ENCODE peak calls at places on chromosomes 1 and 21, in five cellular contexts. T is CD8-positive, alpha-beta memory T cell; P is PC-3; C is fibroblast of lung; F is Panc1. J is an unnamed sample.
A peak's percentile ranks its signal among the peaks of the same experiment; 100 is the strongest.

GRCh38 chr1:205440476-205441317 is 15.1 kb downstream of the BLACAT1 start:
- DNase-seq in C (peak; percentile 72), T (peak; percentile 49), P (peak; percentile 90), F (no peak), J (no peak)

GRCh38 chr1:151868404-151868980 is 15.0 kb upstream of the THEM5 start:
- DNase-seq in P (no peak), F (no peak), T (no peak), C (no peak), J (no peak)

GRCh38 chr1:204937901-204938300 is 67.2 kb downstream of the NFASC start:
- DNase-seq in C (no peak), T (no peak), F (no peak), P (no peak), J (no peak)

GRCh38 chr1:167905182-167905581 is 8.8 kb downstream of the ADCY10 start:
- DNase-seq in F (no peak), T (no peak), C (peak; percentile 44), P (no peak), J (no peak)

GRCh38 chr1:199573047-199573446 is 454.5 kb upstream of the NR5A2 start:
- DNase-seq in T (no peak), C (no peak), F (no peak), P (peak; percentile 51), J (no peak)

GRCh38 chr1:216562383-216562782 is 139.1 kb upstream of the USH2A start:
- DNase-seq in F (no peak), P (peak; percentile 24), C (no peak), T (no peak), J (no peak)

GRCh38 chr1:107058245-107059032 is 2.0 kb downstream of the PRMT6 start:
- DNase-seq in P (no peak), T (no peak), F (no peak), C (no peak), J (no peak)

GRCh38 chr1:89995595-89996397 is 886 bp downstream of the ZNF326 start:
- DNase-seq in F (no peak), P (peak; percentile 37), T (no peak), C (peak; percentile 35), J (no peak)

GRCh38 chr21:37435120-37435519 is 68.5 kb downstream of the DYRK1A start:
- DNase-seq in F (no peak), C (peak; percentile 99), T (peak; percentile 44), P (peak; percentile 47), J (peak; percentile 64)

GRCh38 chr21:15592271-15592860 is 137.4 kb upstream of the USP25 start:
- DNase-seq in F (peak; percentile 15), T (no peak), P (peak; percentile 89), C (peak; percentile 38), J (no peak)

GRCh38 chr1:228030451-228031201 is 23.8 kb downstream of the WNT3A start:
- DNase-seq in C (no peak), F (no peak), T (no peak), P (no peak), J (no peak)

GRCh38 chr1:100452641-100453040 is 85.3 kb upstream of the GPR88 start:
- DNase-seq in T (no peak), F (no peak), P (peak; percentile 33), C (peak; percentile 50), J (no peak)

GRCh38 chr1:156852414-156852874 is 6.5 kb downstream of the INSRR start:
- DNase-seq in T (no peak), C (peak; percentile 11), F (no peak), P (peak; percentile 39), J (no peak)

GRCh38 chr1:155934933-155935590 is 849 bp upstream of the KHDC4 start:
- DNase-seq in F (no peak), T (no peak), P (no peak), C (no peak), J (no peak)

GRCh38 chr1:231193710-231194340 is 32.0 kb downstream of the TRIM67 start:
- DNase-seq in C (no peak), F (no peak), T (no peak), P (no peak), J (no peak)

GRCh38 chr1:231194476-231194842 is 32.6 kb downstream of the TRIM67 start:
- DNase-seq in F (no peak), C (no peak), P (no peak), T (no peak), J (no peak)

GRCh38 chr1:231196307-231196706 is 34.4 kb downstream of the TRIM67 start:
- DNase-seq in T (no peak), C (no peak), P (no peak), F (no peak), J (no peak)

GRCh38 chr1:231196728-231197127 is 34.9 kb downstream of the TRIM67 start:
- DNase-seq in T (no peak), C (no peak), P (no peak), F (no peak), J (no peak)

GRCh38 chr1:231194843-231195516 is 33.1 kb downstream of the TRIM67 start:
- DNase-seq in P (peak; percentile 19), F (no peak), T (no peak), C (no peak), J (no peak)
- H3K27me3 ChIP-seq in P (peaks cover 17% of the 10 kb centered on the region), F (no peaks in the 10 kb centered on the region), T (no peaks in the 10 kb centered on the region), C (no peaks in the 10 kb centered on the region), J (no peaks in the 10 kb centered on the region)

GRCh38 chr1:11799099-11799498 is 6.7 kb downstream of the MTHFR start:
- DNase-seq in F (no peak), P (no peak), T (no peak), C (no peak), J (no peak)

GRCh38 chr1:11800756-11801433 is 4.9 kb downstream of the MTHFR start:
- DNase-seq in C (no peak), P (no peak), F (no peak), T (no peak), J (no peak)

GRCh38 chr1:11799896-11800295 is 5.9 kb downstream of the MTHFR start:
- DNase-seq in F (no peak), P (no peak), C (no peak), T (no peak), J (no peak)

GRCh38 chr1:11802616-11802972 is 3.2 kb downstream of the MTHFR start:
- DNase-seq in F (no peak), P (no peak), T (no peak), C (no peak), J (no peak)

GRCh38 chr1:11800391-11800755 is 5.4 kb downstream of the MTHFR start:
- DNase-seq in T (no peak), F (no peak), P (no peak), C (no peak), J (no peak)
- H3K27ac ChIP-seq in T (peak overlapping the region; percentile 95), F (no peak overlapping the region), P (no peak overlapping the region), C (no peak overlapping the region), J (no peak overlapping the region)

GRCh38 chr1:238152119-238152518 is 261.4 kb upstream of the ZP4 start:
- DNase-seq in P (no peak), F (no peak), T (no peak), C (no peak), J (no peak)
- H3K9me3 ChIP-seq in P (no peaks in the 10 kb centered on the region), F (no peaks in the 10 kb centered on the region), T (no peaks in the 10 kb centered on the region), C (no peaks in the 10 kb centered on the region), J (no peaks in the 10 kb centered on the region)

GRCh38 chr1:51240096-51240495 is 4.0 kb downstream of the RNF11 start:
- DNase-seq in C (no peak), T (no peak), F (no peak), P (no peak), J (no peak)

GRCh38 chr1:51237313-51237700 is 1.2 kb downstream of the RNF11 start:
- DNase-seq in T (no peak), P (peak; percentile 27), C (no peak), F (no peak), J (no peak)

GRCh38 chr1:51242546-51242945 is 6.5 kb downstream of the RNF11 start:
- DNase-seq in P (no peak), C (no peak), F (no peak), T (no peak), J (no peak)

GRCh38 chr1:51237714-51238403 is 1.8 kb downstream of the RNF11 start:
- DNase-seq in F (no peak), C (peak; percentile 61), P (peak; percentile 52), T (no peak), J (no peak)

DNA sequence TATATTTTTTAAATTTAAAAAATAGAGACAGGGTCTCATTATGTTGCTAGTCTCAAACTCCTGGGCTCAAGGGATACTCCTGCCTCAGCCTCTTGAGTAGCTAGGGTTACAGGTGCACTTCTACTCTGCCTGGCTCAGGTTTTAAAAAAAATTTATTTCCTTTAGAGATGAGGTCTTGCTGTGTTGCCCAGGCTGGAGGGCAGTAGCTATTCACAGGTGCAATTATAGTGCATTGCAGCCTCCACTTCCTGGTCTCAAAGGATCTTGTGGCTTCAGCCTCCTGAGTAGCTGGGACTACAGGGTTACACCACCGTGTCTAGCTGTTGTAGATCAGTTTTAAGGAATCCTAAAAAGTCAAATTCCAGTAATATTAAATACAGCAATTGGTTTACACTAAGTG is 5.0 kb downstream of the RNF11 start:
- DNase-seq in C (no peak), F (no peak), P (no peak), T (no peak), J (no peak)
- H3K27me3 ChIP-seq in C (no peaks in the 10 kb centered on the region), F (no peaks in the 10 kb centered on the region), P (no peaks in the 10 kb centered on the region), T (no peaks in the 10 kb centered on the region), J (no peaks in the 10 kb centered on the region)

DNA sequence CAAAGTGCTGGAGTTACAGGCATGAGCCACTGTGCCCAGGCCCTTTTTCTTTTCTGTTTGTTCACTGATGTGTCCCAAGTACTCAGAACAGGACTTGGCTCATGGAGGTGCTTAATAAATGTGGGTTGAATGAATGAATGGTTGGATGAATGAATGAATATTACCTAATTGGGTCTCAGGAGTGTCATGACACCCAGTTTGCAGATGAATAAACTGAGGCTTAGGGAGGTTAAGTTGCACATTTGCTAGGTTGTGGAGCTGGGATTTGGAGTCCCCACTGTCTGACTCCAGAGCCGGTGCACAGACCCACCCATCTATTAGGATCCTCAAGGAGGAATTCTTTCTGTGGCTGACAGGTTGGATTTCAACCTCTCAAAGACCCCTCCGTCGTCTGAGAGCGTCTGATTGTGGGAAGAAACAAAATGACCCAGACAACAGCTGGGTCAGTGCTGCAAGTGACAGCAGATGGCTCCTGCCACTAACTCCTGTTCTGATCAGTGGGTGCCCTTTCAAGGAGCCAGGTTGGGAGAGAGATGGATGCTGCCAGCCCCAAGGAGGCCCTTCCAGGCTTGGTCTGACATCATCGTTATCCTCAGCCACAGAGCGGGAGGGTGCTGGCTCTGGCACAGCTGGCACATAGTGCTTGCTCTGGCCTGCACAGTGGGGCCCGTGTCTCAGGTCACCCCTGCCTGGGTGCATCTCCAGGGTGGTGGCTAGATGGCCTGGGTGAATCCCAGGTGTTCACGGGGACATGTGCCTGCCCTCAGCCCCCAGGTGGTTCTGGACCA is 24.2 kb downstream of the ARHGEF10L start:
- DNase-seq in F (no peak), P (no peak), T (no peak), C (no peak), J (no peak)
- H3K27ac ChIP-seq in F (no peak overlapping the region), P (no peak overlapping the region), T (no peak overlapping the region), C (no peak overlapping the region), J (no peak overlapping the region)

DNA sequence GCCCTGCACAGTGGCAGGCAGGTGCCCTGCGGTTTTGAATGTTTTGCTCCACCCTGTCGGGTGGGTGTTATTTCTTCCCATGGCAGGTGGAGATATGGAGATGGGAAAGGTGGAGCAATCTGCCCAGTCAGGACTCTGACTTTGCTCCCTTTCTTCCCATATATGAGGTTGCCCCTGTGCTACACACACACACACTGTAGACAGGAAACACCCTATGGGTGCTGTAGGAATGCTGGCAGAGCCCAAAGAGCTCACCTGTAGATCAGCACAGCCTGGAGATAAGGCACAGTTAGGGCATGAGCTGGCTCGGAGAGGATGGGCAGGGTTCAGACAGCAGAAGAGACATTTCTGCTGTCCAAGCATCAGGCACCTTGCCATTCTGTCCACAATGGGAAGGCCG is 246.0 kb upstream of the AJAP1 start:
- DNase-seq in C (no peak), T (no peak), F (no peak), P (no peak), J (no peak)
- H3K9me3 ChIP-seq in C (no peaks in the 10 kb centered on the region), T (no peaks in the 10 kb centered on the region), F (no peaks in the 10 kb centered on the region), P (peaks cover 6% of the 10 kb centered on the region), J (peaks cover 31% of the 10 kb centered on the region)

GRCh38 chr1:165597883-165598675 is 33.0 kb upstream of the MGST3 start:
- DNase-seq in P (peak; percentile 98), C (peak; percentile 97), F (peak; percentile 87), T (peak; percentile 91), J (peak; percentile 87)
- H3K27me3 ChIP-seq in P (peaks cover 11% of the 10 kb centered on the region), C (peaks cover 10% of the 10 kb centered on the region), F (peaks cover 7% of the 10 kb centered on the region), T (peaks cover 7% of the 10 kb centered on the region), J (no peaks in the 10 kb centered on the region)